ENCODE peak calls at places on chromosomes 6 and 20, in four cellular contexts. L, U, O and N are unnamed samples.

GRCh38 chr20:57874141-57874540 is 164.3 kb upstream of the PMEPA1 start:
- DNase-seq in O (no peak), U (no peak), L (no peak), N (no peak)

GRCh38 chr20:62356948-62357667 is 10.0 kb downstream of the LAMA5 start:
- DNase-seq in U (no peak), O (no peak), L (peak), N (peak)

GRCh38 chr6:125269328-125269985 is 32.3 kb downstream of the HDDC2 start:
- DNase-seq in L (no peak), U (no peak), O (no peak), N (no peak)

GRCh38 chr6:158620963-158621693 is 23.4 kb downstream of the DYNLT1 start:
- DNase-seq in U (no peak), L (no peak), O (no peak), N (no peak)

GRCh38 chr6:167350322-167350721 is 25.4 kb downstream of the TTLL2 start:
- DNase-seq in L (no peak), O (no peak), U (peak), N (peak)

GRCh38 chr20:46458891-46459750 is 52.7 kb upstream of the ELMO2 start:
- DNase-seq in O (no peak), U (peak), L (peak), N (peak)

GRCh38 chr6:170243791-170244291 is 47.0 kb downstream of the DLL1 start:
- DNase-seq in U (no peak), L (peak), O (no peak), N (peak)

GRCh38 chr6:12092762-12093161 is 80.7 kb downstream of the HIVEP1 start:
- DNase-seq in O (no peak), L (no peak), U (no peak), N (no peak)

GRCh38 chr6:28124971-28125353 is 553 bp downstream of the ZSCAN16 start:
- DNase-seq in L (no peak), U (no peak), O (no peak), N (no peak)

GRCh38 chr6:52551483-52552277 is 25.2 kb downstream of the TRAM2 start:
- DNase-seq in U (peak), L (peak), O (no peak), N (peak)

GRCh38 chr20:62761058-62761758 is 35.1 kb upstream of the MRGBP start:
- DNase-seq in U (no peak), L (peak), O (no peak), N (no peak)

GRCh38 chr20:47887064-47887463 is 101.8 kb upstream of the SULF2 start:
- DNase-seq in U (no peak), L (no peak), O (no peak), N (no peak)
- TF ChIP-seq CTCF in U (no peak), L (no peak), O (no peak), N (no peak)

DNA sequence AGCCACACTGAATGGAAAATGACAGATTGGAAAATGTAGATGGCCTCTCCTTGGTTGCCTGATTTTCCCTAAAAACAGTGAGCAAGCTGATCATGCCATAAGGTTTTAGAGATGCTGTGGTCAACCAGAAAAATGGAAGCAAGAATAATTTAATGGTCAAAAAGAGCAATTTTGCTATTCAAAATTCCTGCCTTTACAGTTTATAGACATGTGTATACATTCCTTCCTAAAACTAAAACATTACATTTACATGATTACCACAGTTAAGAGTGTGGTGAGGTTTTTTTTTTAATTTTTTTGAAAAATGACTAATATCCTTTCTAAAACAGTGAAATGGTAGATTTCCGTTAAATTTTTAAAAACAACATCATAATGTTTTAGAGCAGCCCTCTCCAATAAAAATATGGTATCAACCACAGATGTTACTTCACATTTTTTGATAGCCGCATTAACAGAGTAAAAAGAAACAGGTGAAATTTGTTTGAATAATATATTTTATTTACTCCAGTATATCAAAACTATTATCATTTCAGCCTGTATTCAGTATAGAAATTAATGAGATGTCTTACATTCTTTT is 407.0 kb upstream of the SOX4 start:
- DNase-seq in L (no peak), U (no peak), O (no peak), N (no peak)
- H3K27ac ChIP-seq in L (no peak), U (peak), O (no peak), N (no peak)

GRCh38 chr6:33634203-33634727 is 13.1 kb downstream of the ITPR3 start:
- DNase-seq in O (peak), L (no peak), U (no peak), N (no peak)

GRCh38 chr6:33633462-33634158 is 12.5 kb downstream of the ITPR3 start:
- DNase-seq in O (peak), U (peak), L (peak), N (peak)

GRCh38 chr6:33631971-33632585 is 11.0 kb downstream of the ITPR3 start:
- DNase-seq in O (no peak), U (no peak), L (no peak), N (no peak)

GRCh38 chr6:33632603-33633039 is 11.5 kb downstream of the ITPR3 start:
- DNase-seq in U (peak), O (peak), L (peak), N (no peak)

DNA sequence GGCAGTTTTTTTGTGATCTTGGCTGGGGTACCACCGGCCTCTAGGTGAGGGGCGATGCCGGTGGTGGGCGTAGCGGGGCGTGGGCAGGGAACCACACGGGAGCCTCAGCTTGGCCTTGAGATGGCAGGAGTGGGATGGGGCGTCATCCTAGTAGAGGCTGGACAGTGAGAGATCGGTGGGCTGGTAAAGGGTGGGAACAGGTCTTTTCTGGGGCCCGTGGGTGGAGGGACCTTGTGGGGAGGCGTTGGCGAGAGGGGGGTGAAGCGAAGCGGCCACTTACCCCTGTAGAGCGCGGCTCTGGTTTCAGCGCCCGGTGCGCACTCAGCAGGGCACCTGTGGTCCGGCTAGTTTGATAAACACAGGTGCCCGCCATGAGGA is 12.0 kb downstream of the ITPR3 start:
- DNase-seq in O (no peak), U (no peak), L (no peak), N (no peak)
- H3K4me3 ChIP-seq in O (peak), U (peak), L (peak), N (peak)

GRCh38 chr6:113326781-113327180 is 530.4 kb upstream of the MARCKS start:
- DNase-seq in U (no peak), L (no peak), O (no peak), N (no peak)

GRCh38 chr6:113328886-113329381 is 528.2 kb upstream of the MARCKS start:
- DNase-seq in U (no peak), O (no peak), L (no peak), N (peak)

DNA sequence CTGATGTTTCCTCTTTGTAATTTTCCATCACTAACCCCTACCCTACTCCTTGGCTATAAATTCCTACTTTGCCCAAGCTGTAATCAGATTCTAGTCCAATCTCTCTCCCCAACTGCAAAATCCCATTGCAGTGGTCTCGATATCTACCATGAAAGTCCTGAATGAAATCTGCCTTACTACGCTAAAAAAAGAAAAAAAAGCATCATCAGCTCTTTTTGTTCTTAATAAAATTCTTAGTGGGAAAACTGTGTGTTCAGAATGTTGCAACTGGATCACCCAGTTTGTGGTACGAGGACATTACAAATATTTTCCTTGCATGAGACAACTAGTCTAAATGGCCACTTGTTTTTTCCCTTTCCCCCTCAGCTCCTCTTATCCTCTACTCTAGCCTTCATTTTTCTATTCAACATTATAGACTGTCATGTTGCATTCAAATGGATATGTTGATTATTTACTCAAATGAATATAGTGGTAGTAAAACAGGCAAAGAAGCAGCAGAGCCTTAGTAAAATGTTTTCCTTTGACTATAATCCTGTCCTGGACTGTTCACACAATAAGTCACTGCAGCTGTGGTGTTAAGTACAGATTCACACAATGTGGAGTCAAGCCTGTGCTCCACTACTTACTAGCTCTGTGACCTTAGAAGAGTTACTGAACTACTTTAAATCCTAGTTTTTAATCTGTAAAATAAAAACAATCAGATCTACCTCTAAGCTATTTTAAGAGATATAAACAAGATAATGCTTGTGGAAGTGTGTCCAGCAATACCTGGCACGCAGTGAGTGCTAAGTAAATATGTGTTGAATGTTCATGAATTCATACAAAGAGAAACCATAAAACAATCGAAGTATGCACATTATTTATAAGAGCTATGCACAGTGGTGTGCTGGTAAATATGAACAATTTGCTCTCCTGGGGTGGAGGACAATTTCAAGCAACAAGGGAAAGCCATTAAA is 526.9 kb upstream of the MARCKS start:
- DNase-seq in U (no peak), O (no peak), L (no peak), N (no peak)
- TF ChIP-seq CTCF in U (no peak), O (no peak), L (no peak), N (no peak)

DNA sequence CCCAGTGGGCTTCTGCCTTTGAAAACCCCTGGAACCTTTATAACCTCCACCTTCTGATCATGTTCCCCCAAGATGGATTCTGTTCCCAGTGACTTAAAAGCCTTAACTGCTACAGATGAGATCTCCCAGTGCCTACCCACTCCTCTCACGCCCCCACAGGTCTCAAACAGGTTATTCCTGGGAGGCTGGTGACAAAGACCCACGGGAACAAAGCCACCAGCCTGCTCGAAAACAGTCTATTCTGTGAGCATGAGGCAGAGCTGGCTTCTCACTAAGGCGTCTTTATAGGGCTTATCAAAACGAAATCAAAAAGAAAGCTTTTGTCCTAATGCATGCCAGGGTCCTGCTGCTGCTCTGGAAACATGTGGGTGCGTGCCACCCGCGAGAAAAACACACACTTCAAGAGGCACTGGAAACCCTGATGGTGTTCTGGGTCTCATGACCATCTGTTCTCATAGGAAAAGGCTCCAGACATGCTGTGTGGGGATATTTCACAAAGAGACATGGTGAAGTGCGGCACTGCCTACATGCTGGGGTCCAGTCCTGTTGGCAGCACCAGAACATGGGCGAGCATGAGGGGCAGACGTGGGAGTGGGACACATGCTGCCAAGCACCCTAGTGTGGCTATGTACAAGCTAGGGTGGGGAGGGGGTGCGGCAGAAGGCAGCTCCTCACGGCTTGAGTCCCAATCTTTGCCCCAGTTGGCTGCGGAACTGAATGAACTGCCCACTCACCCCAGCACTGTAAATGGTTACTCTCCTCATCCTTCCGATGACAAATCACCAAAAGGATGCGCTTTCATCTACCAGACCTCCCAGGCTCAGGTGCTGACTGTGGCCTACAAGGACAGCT is 2.1 kb downstream of the FKBP1A start:
- DNase-seq in O (no peak), L (no peak), U (no peak), N (no peak)
- H3K27ac ChIP-seq in O (peak), L (no peak), U (no peak), N (peak)

GRCh38 chr6:94736231-94736630 is 841.1 kb upstream of the MANEA start:
- DNase-seq in U (no peak), L (no peak), O (no peak), N (no peak)
- H3K4me3 ChIP-seq in U (no peak), L (no peak), O (no peak), N (no peak)

GRCh38 chr20:23325107-23325506 is 25.5 kb upstream of the NXT1 start:
- DNase-seq in O (no peak), U (no peak), L (no peak), N (no peak)

GRCh38 chr20:23316626-23317025 is 34.0 kb upstream of the NXT1 start:
- DNase-seq in L (no peak), U (no peak), O (no peak), N (no peak)

GRCh38 chr20:23317081-23317480 is 33.5 kb upstream of the NXT1 start:
- DNase-seq in O (no peak), U (no peak), L (no peak), N (no peak)

GRCh38 chr20:23318347-23318746 is 32.2 kb upstream of the NXT1 start:
- DNase-seq in U (no peak), L (no peak), O (no peak), N (no peak)

GRCh38 chr20:23320317-23320716 is 30.3 kb upstream of the NXT1 start:
- DNase-seq in U (peak), L (no peak), O (peak), N (no peak)
- TF ChIP-seq CTCF in U (peak), L (no peak), O (peak), N (peak)